ENCODE peak calls at places on chromosomes 1 and 21, in six cellular contexts. M is aorta; N is neuronal stem cell; J is GM18507; E is stimulated activated CD4-positive, alpha-beta T cell treated with anti-CD3 and anti-CD28 coated beads, Interleukin-2, amount 100 ng/mL, for 48 hours; H is OCI-LY7. B is an unnamed sample.

GRCh38 chr1:245863566-245864184 is 643.4 kb downstream of the SMYD3 start:
- DNase-seq in M (no peak), N (no peak), J (no peak), E (no peak), H (no peak), B (no peak)

GRCh38 chr1:242827538-242827937 is 303.0 kb upstream of the PLD5 start:
- DNase-seq in M (no peak), N (no peak), J (no peak), E (no peak), H (no peak), B (no peak)

GRCh38 chr1:243483084-243483845 is 227.4 kb downstream of the SDCCAG8 start:
- DNase-seq in M (peak; percentile 73), N (peak; percentile 33), J (no peak), E (no peak), H (no peak), B (no peak)

GRCh38 chr1:31003613-31004230 is 61.8 kb downstream of the PUM1 start:
- DNase-seq in M (no peak), N (no peak), J (no peak), E (no peak), H (no peak), B (no peak)

GRCh38 chr1:36154335-36154734 is 1.6 kb upstream of the MAP7D1 start:
- DNase-seq in M (no peak), N (no peak), J (no peak), E (no peak), H (no peak), B (no peak)

GRCh38 chr21:45869121-45870007 is 112.2 kb upstream of the COL6A1 start:
- DNase-seq in M (peak; percentile 65), N (no peak), J (no peak), E (no peak), H (no peak), B (no peak)

GRCh38 chr1:4117196-4117595 is 217.1 kb upstream of the C1orf174 start:
- DNase-seq in M (no peak), N (no peak), J (no peak), E (no peak), H (no peak), B (no peak)

GRCh38 chr1:3217887-3218679 is 149.1 kb downstream of the PRDM16 start:
- DNase-seq in M (no peak), N (no peak), J (no peak), E (no peak), H (no peak), B (no peak)

GRCh38 chr1:179108644-179109043 is 26.8 kb downstream of the TOR3A start:
- DNase-seq in M (no peak), N (no peak), J (no peak), E (no peak), H (no peak), B (no peak)

GRCh38 chr1:186682721-186683120 is 2.5 kb upstream of the PTGS2 start:
- DNase-seq in M (no peak), N (no peak), J (no peak), E (no peak), H (no peak), B (no peak)

GRCh38 chr1:23174383-23175110 is 5.9 kb upstream of the LUZP1 start:
- DNase-seq in M (no peak), N (no peak), J (no peak), E (no peak), H (no peak), B (no peak)

GRCh38 chr1:220747426-220748090 is 564 bp upstream of the MTARC2 start:
- DNase-seq in M (no peak), N (no peak), J (no peak), E (no peak), H (no peak), B (no peak)

GRCh38 chr1:219188331-219188803 is 14.7 kb downstream of the LYPLAL1 start:
- DNase-seq in M (no peak), N (no peak), J (no peak), E (no peak), H (no peak), B (no peak)

GRCh38 chr1:150692720-150693119 is 4.2 kb downstream of the GOLPH3L start:
- DNase-seq in M (no peak), N (no peak), J (no peak), E (no peak), H (no peak), B (no peak)

GRCh38 chr1:111484391-111484790 is 10.6 kb downstream of the C1orf162 start:
- DNase-seq in M (no peak), N (no peak), J (no peak), E (no peak), H (no peak), B (no peak)

GRCh38 chr1:115807723-115808122 is 33.2 kb downstream of the NHLH2 start:
- DNase-seq in M (no peak), N (peak; percentile 59), J (peak; percentile 20), E (peak; percentile 44), H (peak; percentile 69), B (peak; percentile 74)

GRCh38 chr21:15080504-15080903 is 15.7 kb upstream of the NRIP1 start:
- DNase-seq in M (no peak), N (no peak), J (no peak), E (no peak), H (no peak), B (no peak)

GRCh38 chr1:76299036-76299435 is 224.5 kb downstream of the ST6GALNAC3 start:
- DNase-seq in M (no peak), N (no peak), J (no peak), E (no peak), H (no peak), B (no peak)

GRCh38 chr1:6245869-6246496 is 2.0 kb downstream of the HES3 start:
- DNase-seq in M (peak; percentile 79), N (no peak), J (no peak), E (peak; percentile 48), H (peak; percentile 29), B (no peak)

GRCh38 chr1:163174524-163175437 is 27.9 kb downstream of the RGS5 start:
- DNase-seq in M (peak; percentile 90), N (peak; percentile 35), J (peak; percentile 14), E (peak; percentile 46), H (peak; percentile 44), B (peak; percentile 39)

B was measured in globus pallidus.